ENCODE peak calls at places on chromosomes 6 and 20, in eight cellular contexts. G is Calu3; T is hepatocyte; Y is posterior cingulate gyrus; D is activated T-helper 1 cell treated with anti-CD3 and anti-CD28 coated beads, Interleukin-2, amount 50 U/mL, for 16 hours; V is SIG-M5; Q is WTC11; R is A549. N is an unnamed sample.

GRCh38 chr6:41680182-41680965 is 42.1 kb downstream of the MDFI start:
- DNase-seq in G (no peak), R (no peak), Y (peak; percentile 74), T (no peak), Q (no peak), V (no peak), D (no peak), N (no peak)

GRCh38 chr6:93562566-93562965 is 143.2 kb upstream of the EPHA7 start:
- DNase-seq in R (no peak), T (no peak), G (no peak), D (no peak), Y (no peak), Q (no peak), V (no peak), N (peak; percentile 35)

GRCh38 chr6:139014945-139015344 is 13.6 kb upstream of the ABRACL start:
- DNase-seq in T (no peak), Q (no peak), R (no peak), G (no peak), V (no peak), D (no peak), Y (no peak), N (no peak)

GRCh38 chr6:99369533-99369932 is 20.1 kb upstream of the FAXC start:
- DNase-seq in G (no peak), T (no peak), V (no peak), Y (no peak), R (no peak), Q (peak; percentile 16), D (no peak), N (no peak)

GRCh38 chr6:159919011-159919511 is 28.3 kb downstream of the MAS1 start:
- DNase-seq in V (no peak), T (no peak), D (no peak), G (no peak), Y (peak; percentile 87), R (no peak), Q (no peak), N (peak; percentile 68)

GRCh38 chr6:79064635-79065034 is 13.4 kb downstream of the PHIP start:
- DNase-seq in R (no peak), Q (no peak), G (no peak), D (no peak), Y (no peak), V (no peak), T (no peak), N (no peak)

GRCh38 chr20:55685425-55685824 is 319.9 kb downstream of the CBLN4 start:
- DNase-seq in T (no peak), R (no peak), D (no peak), G (no peak), V (no peak), Q (no peak), Y (no peak), N (no peak)

GRCh38 chr6:73452107-73452461 is at the start of gene CGAS:
- DNase-seq in Q (peak; percentile 68), D (peak; percentile 34), V (peak; percentile 31), Y (no peak), T (peak; percentile 37), G (peak; percentile 82), R (peak; percentile 80), N (peak; percentile 49)

GRCh38 chr6:132131777-132132176 is 180.6 kb upstream of the CCN2 start:
- DNase-seq in D (no peak), T (peak; percentile 86), V (no peak), Q (no peak), Y (no peak), R (peak; percentile 83), G (peak; percentile 63), N (peak; percentile 98)

GRCh38 chr6:7148100-7148822 is 40.5 kb downstream of the RREB1 start:
- DNase-seq in T (no peak), Q (no peak), G (no peak), Y (no peak), D (no peak), R (no peak), V (no peak), N (peak; percentile 45)

GRCh38 chr6:97947841-97948240 is 664.8 kb upstream of the MMS22L start:
- DNase-seq in Q (no peak), G (peak; percentile 81), Y (no peak), D (no peak), V (no peak), R (peak; percentile 74), T (peak; percentile 74), N (peak; percentile 87)